ENCODE peak calls at places on chromosomes 7 and 10, in seven cellular contexts. Q is HS-5; D is CD8-positive, alpha-beta T cell; I is kidney tubule cell; X is hepatocyte; U is HEK293T; S is epithelial cell of esophagus. O is an unnamed sample.
A peak's percentile ranks its signal among the peaks of the same experiment; 100 is the strongest.

GRCh38 chr10:74839708-74840107 is 13.3 kb downstream of the KAT6B start:
- DNase-seq in Q (no peak), U (no peak), D (no peak), S (no peak), X (no peak), I (no peak), O (no peak)

GRCh38 chr7:121279060-121279620 is 49.7 kb upstream of the WNT16 start:
- DNase-seq in Q (no peak), X (no peak), S (no peak), D (no peak), I (no peak), U (no peak), O (no peak)

GRCh38 chr10:15169555-15170407 is 1.3 kb upstream of the NMT2 start:
- DNase-seq in D (peak; percentile 43), I (peak; percentile 13), X (no peak), S (no peak), U (no peak), Q (no peak), O (peak; percentile 67)

GRCh38 chr10:7302393-7303054 is 108.3 kb downstream of the SFMBT2 start:
- DNase-seq in I (peak; percentile 17), U (peak; percentile 72), S (no peak), Q (no peak), D (no peak), X (peak; percentile 21), O (no peak)

GRCh38 chr7:1663243-1663642 is 6.8 kb upstream of the ELFN1 start:
- DNase-seq in I (no peak), X (no peak), Q (no peak), S (no peak), D (no peak), U (no peak), O (peak; percentile 51)

GRCh38 chr7:74269757-74270277 is 15.6 kb upstream of the RFC2 start:
- DNase-seq in X (peak; percentile 72), S (peak; percentile 82), D (peak; percentile 55), Q (no peak), U (peak; percentile 72), I (peak; percentile 83), O (peak; percentile 63)

GRCh38 chr10:28459453-28460144 is 73.3 kb upstream of the WAC start:
- DNase-seq in X (no peak), D (no peak), I (no peak), S (no peak), Q (no peak), U (no peak), O (no peak)

GRCh38 chr10:118522791-118523498 is 72.5 kb downstream of the PRLHR start:
- DNase-seq in D (no peak), U (no peak), X (no peak), Q (peak; percentile 86), S (peak; percentile 98), I (peak; percentile 80), O (no peak)

GRCh38 chr10:101351017-101351416 is 2.9 kb upstream of the BTRC start:
- DNase-seq in D (no peak), I (peak; percentile 56), Q (no peak), U (no peak), S (peak; percentile 44), X (no peak), O (no peak)

GRCh38 chr7:89757910-89758309 is 396.4 kb upstream of the STEAP1 start:
- DNase-seq in Q (peak; percentile 28), X (no peak), U (no peak), D (no peak), S (peak; percentile 35), I (peak; percentile 15), O (no peak)

GRCh38 chr10:52031771-52032170 is 282.3 kb upstream of the DKK1 start:
- DNase-seq in U (no peak), S (no peak), I (no peak), Q (no peak), D (no peak), X (no peak), O (no peak)

GRCh38 chr10:77007836-77008235 is 629.8 kb downstream of the KCNMA1 start:
- DNase-seq in X (no peak), S (no peak), U (no peak), I (no peak), Q (no peak), D (no peak), O (no peak)